ENCODE peak calls at places on chromosomes 11 and 22, in ten cellular contexts. J, U, R, I, L, W, D, B, H and K are unnamed samples.

GRCh38 chr11:66142370-66143263 is 72.5 kb downstream of the PACS1 start:
- DNase-seq in J (no peak), U (no peak), R (no peak), I (no peak), L (peak), W (no peak), D (no peak), B (no peak), H (no peak), K (no peak)

GRCh38 chr11:17504330-17505107 is 27.9 kb upstream of the ABCC8 start:
- DNase-seq in J (peak), U (peak), R (peak), I (peak), L (peak), W (peak), D (peak), B (peak), H (peak), K (peak)

GRCh38 chr11:72781313-72782080 is 12.3 kb downstream of the STARD10 start:
- DNase-seq in J (peak), U (no peak), R (peak), I (no peak), L (peak), W (no peak), D (no peak), B (peak), H (peak), K (no peak)

GRCh38 chr11:64544616-64545296 is 46.3 kb upstream of the SLC22A12 start:
- DNase-seq in J (no peak), U (no peak), R (no peak), I (no peak), L (no peak), W (no peak), D (no peak), B (no peak), H (no peak), K (no peak)

GRCh38 chr11:114215871-114216803 is 80.1 kb upstream of the NNMT start:
- DNase-seq in J (no peak), U (no peak), R (no peak), I (no peak), L (no peak), W (no peak), D (peak), B (no peak), H (no peak), K (no peak)

GRCh38 chr11:130582994-130583393 is 134.5 kb downstream of the ADAMTS15 start:
- DNase-seq in J (no peak), U (no peak), R (no peak), I (peak), L (no peak), W (no peak), D (no peak), B (no peak), H (no peak), K (no peak)

GRCh38 chr11:61549177-61549576 is 31.7 kb downstream of the SYT7 start:
- DNase-seq in J (no peak), U (no peak), R (no peak), I (no peak), L (no peak), W (no peak), D (no peak), B (no peak), H (no peak), K (no peak)

GRCh38 chr11:75733346-75734107 is 15.9 kb downstream of the MOGAT2 start:
- DNase-seq in J (no peak), U (peak), R (no peak), I (no peak), L (no peak), W (no peak), D (no peak), B (no peak), H (no peak), K (no peak)

GRCh38 chr11:119316729-119317591 is at the start of gene MCAM:
- DNase-seq in J (peak), U (peak), R (no peak), I (peak), L (no peak), W (no peak), D (peak), B (peak), H (no peak), K (no peak)

GRCh38 chr11:120744016-120744994 is 232.8 kb downstream of the GRIK4 start:
- DNase-seq in J (no peak), U (no peak), R (no peak), I (no peak), L (no peak), W (no peak), D (no peak), B (no peak), H (no peak), K (no peak)

GRCh38 chr11:10371926-10372641 is 67.2 kb downstream of the ADM start:
- DNase-seq in J (no peak), U (no peak), R (no peak), I (peak), L (no peak), W (no peak), D (no peak), B (no peak), H (no peak), K (no peak)

GRCh38 chr11:10454506-10454901 is 560 bp upstream of the AMPD3 start:
- DNase-seq in J (no peak), U (no peak), R (no peak), I (peak), L (no peak), W (no peak), D (no peak), B (no peak), H (no peak), K (no peak)

GRCh38 chr11:57498540-57498939 is 17.0 kb downstream of the SLC43A1 start:
- DNase-seq in J (no peak), U (no peak), R (no peak), I (no peak), L (no peak), W (no peak), D (no peak), B (no peak), H (no peak), K (no peak)

GRCh38 chr22:18122254-18122554 is 11.6 kb downstream of the TUBA8 start:
- DNase-seq in J (no peak), U (no peak), R (no peak), I (no peak), L (no peak), W (no peak), D (no peak), B (no peak), H (no peak), K (no peak)

GRCh38 chr22:35384973-35385588 is 4.2 kb downstream of the HMOX1 start:
- DNase-seq in J (no peak), U (no peak), R (no peak), I (no peak), L (no peak), W (no peak), D (no peak), B (no peak), H (no peak), K (no peak)

GRCh38 chr11:77474509-77475070 is 696 bp upstream of the PAK1 start:
- DNase-seq in J (no peak), U (no peak), R (no peak), I (no peak), L (peak), W (no peak), D (no peak), B (no peak), H (no peak), K (no peak)

GRCh38 chr11:128610765-128611617 is 23.6 kb upstream of the ETS1 start:
- DNase-seq in J (no peak), U (no peak), R (peak), I (no peak), L (no peak), W (no peak), D (peak), B (no peak), H (peak), K (no peak)

GRCh38 chr11:76597533-76598425 is 72.8 kb downstream of the LRRC32 start:
- DNase-seq in J (no peak), U (no peak), R (peak), I (no peak), L (no peak), W (peak), D (no peak), B (no peak), H (no peak), K (no peak)

GRCh38 chr11:75022759-75023396 is 34.1 kb downstream of the NEU3 start:
- DNase-seq in J (peak), U (peak), R (peak), I (peak), L (peak), W (peak), D (peak), B (peak), H (peak), K (peak)

GRCh38 chr11:58963551-58964075 is 24.3 kb downstream of the GLYATL1 start:
- DNase-seq in J (no peak), U (peak), R (no peak), I (peak), L (peak), W (no peak), D (no peak), B (no peak), H (no peak), K (peak)

GRCh38 chr11:3051435-3052108 is 5.7 kb downstream of the CARS1 start:
- DNase-seq in J (no peak), U (no peak), R (no peak), I (no peak), L (no peak), W (no peak), D (no peak), B (no peak), H (no peak), K (no peak)

GRCh38 chr11:17585911-17586695 is 39.0 kb downstream of the OTOG start:
- DNase-seq in J (no peak), U (no peak), R (no peak), I (no peak), L (no peak), W (no peak), D (no peak), B (no peak), H (peak), K (no peak)

GRCh38 chr11:69010964-69011623 is 2.0 kb downstream of the MRGPRF start:
- DNase-seq in J (peak), U (peak), R (peak), I (peak), L (peak), W (peak), D (peak), B (peak), H (no peak), K (no peak)

GRCh38 chr22:20238567-20239062 is 29.5 kb downstream of the RTN4R start:
- DNase-seq in J (no peak), U (no peak), R (peak), I (no peak), L (peak), W (no peak), D (peak), B (peak), H (peak), K (no peak)

GRCh38 chr22:19509923-19510322 is 14.3 kb downstream of the CLDN5 start:
- DNase-seq in J (no peak), U (no peak), R (no peak), I (no peak), L (no peak), W (no peak), D (no peak), B (no peak), H (no peak), K (no peak)

GRCh38 chr22:38760477-38761201 is 4.8 kb upstream of the SUN2 start:
- DNase-seq in J (no peak), U (no peak), R (no peak), I (peak), L (no peak), W (no peak), D (no peak), B (no peak), H (no peak), K (no peak)

GRCh38 chr11:66309475-66309874 is 7.4 kb downstream of the CD248 start:
- DNase-seq in J (no peak), U (no peak), R (no peak), I (no peak), L (no peak), W (no peak), D (no peak), B (no peak), H (no peak), K (no peak)

GRCh38 chr11:34644669-34645406 is 23.9 kb downstream of the EHF start:
- DNase-seq in J (no peak), U (peak), R (no peak), I (peak), L (peak), W (no peak), D (no peak), B (no peak), H (no peak), K (peak)

GRCh38 chr11:101428918-101429317 is 154.9 kb downstream of the TRPC6 start:
- DNase-seq in J (no peak), U (no peak), R (no peak), I (peak), L (no peak), W (no peak), D (no peak), B (no peak), H (no peak), K (no peak)

GRCh38 chr11:134126197-134126822 is 57.4 kb downstream of the JAM3 start:
- DNase-seq in J (no peak), U (peak), R (peak), I (peak), L (no peak), W (peak), D (no peak), B (no peak), H (no peak), K (peak)

GRCh38 chr11:124748481-124749338 is 3.3 kb downstream of the VSIG2 start:
- DNase-seq in J (no peak), U (peak), R (no peak), I (no peak), L (no peak), W (no peak), D (no peak), B (no peak), H (no peak), K (no peak)
- TF ChIP-seq CTCF in J (no peak), U (no peak), R (no peak), I (no peak), L (no peak), W (no peak), D (no peak), B (no peak), H (no peak), K (no peak)

GRCh38 chr11:41177791-41178190 is 281.7 kb downstream of the LRRC4C start:
- DNase-seq in J (no peak), U (no peak), R (no peak), I (no peak), L (no peak), W (no peak), D (no peak), B (no peak), H (no peak), K (no peak)

DNA sequence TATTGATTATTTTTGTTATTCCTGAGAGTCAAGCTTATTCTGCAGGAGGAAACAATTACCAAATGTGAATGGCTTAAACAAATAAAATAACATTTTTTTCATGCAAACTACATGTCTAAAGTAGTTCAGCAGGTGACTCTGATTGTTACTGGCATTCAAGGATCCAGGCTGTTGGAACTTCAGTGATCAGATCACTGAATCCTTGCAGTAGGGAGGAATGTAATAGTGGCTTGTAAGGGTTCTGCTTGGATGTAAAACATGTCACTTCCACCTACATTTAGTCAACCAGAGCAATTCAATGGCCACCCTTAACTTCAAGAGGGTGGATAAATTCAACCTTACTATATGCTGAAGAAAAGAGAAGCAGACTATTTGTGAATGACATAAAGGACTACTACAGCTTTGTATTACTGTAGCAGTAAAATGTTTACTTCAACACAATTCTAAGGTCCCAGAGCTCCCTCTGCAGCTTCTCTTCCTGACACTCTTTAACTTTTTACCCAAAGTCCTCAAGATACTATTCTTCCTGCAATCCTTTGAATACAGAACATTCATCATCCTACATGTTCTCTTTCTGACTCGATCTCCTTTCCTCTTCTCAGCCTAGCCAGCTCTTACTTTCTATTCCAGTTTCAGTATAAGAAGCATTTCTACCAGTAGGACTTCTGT is 284.0 kb downstream of the LRRC4C start:
- DNase-seq in J (no peak), U (no peak), R (no peak), I (no peak), L (peak), W (no peak), D (no peak), B (no peak), H (no peak), K (no peak)
- TF ChIP-seq CTCF in J (no peak), U (no peak), R (no peak), I (no peak), L (no peak), W (no peak), D (no peak), B (no peak), H (no peak), K (no peak)

GRCh38 chr11:93155738-93156137 is 42.1 kb downstream of the SLC36A4 start:
- DNase-seq in J (no peak), U (no peak), R (no peak), I (no peak), L (no peak), W (no peak), D (no peak), B (no peak), H (no peak), K (no peak)

GRCh38 chr11:93160156-93160555 is 37.6 kb downstream of the SLC36A4 start:
- DNase-seq in J (no peak), U (no peak), R (no peak), I (no peak), L (no peak), W (no peak), D (no peak), B (no peak), H (no peak), K (no peak)

GRCh38 chr11:93166194-93166593 is 31.6 kb downstream of the SLC36A4 start:
- DNase-seq in J (no peak), U (no peak), R (no peak), I (no peak), L (no peak), W (no peak), D (no peak), B (no peak), H (no peak), K (no peak)

GRCh38 chr11:93160808-93161207 is 37.0 kb downstream of the SLC36A4 start:
- DNase-seq in J (no peak), U (no peak), R (no peak), I (no peak), L (no peak), W (no peak), D (no peak), B (no peak), H (no peak), K (no peak)
- TF ChIP-seq CTCF in J (no peak), U (no peak), R (no peak), I (no peak), L (no peak), W (no peak), D (no peak), B (no peak), H (no peak), K (no peak)

GRCh38 chr22:26450453-26451185 is 21.6 kb downstream of the ASPHD2 start:
- DNase-seq in J (no peak), U (no peak), R (no peak), I (no peak), L (no peak), W (no peak), D (no peak), B (no peak), H (no peak), K (no peak)
- TF ChIP-seq CTCF in J (no peak), U (no peak), R (no peak), I (no peak), L (no peak), W (no peak), D (no peak), B (no peak), H (no peak), K (no peak)